ENCODE peak calls at places on chromosomes 11 and 22, in ten cellular contexts. L is SK-N-SH, T is left ventricle myocardium inferior, U is IMR-90, N is heart right ventricle, H is PC-9, Y is pancreas, S is endothelial cell, B is mucosa of descending colon, I is esophagus muscularis mucosa. X is an unnamed sample.

GRCh38 chr11:76700177-76701100 is 29.9 kb upstream of the LRRC32 start:
- DNase-seq in S (no peak), Y (peak), L (peak), T (no peak), B (no peak), I (no peak), U (peak), H (peak), N (no peak), X (no peak)

GRCh38 chr11:61571337-61571736 is 9.5 kb downstream of the SYT7 start:
- DNase-seq in S (no peak), U (no peak), L (no peak), H (no peak), B (no peak), I (no peak), T (no peak), Y (no peak), N (no peak), X (no peak)

GRCh38 chr22:19710020-19710768 is 4.1 kb upstream of the SEPTIN5 start:
- DNase-seq in B (no peak), S (no peak), T (no peak), L (no peak), U (no peak), Y (no peak), N (no peak), I (no peak), H (no peak), X (no peak)

GRCh38 chr11:125091247-125091876 is 20.1 kb downstream of the TMEM218 start:
- DNase-seq in Y (no peak), N (no peak), B (no peak), H (peak), S (peak), U (peak), I (no peak), L (peak), T (no peak), X (no peak)

GRCh38 chr11:47406896-47407745 is 1.3 kb upstream of the SLC39A13 start:
- DNase-seq in T (no peak), N (no peak), I (no peak), Y (no peak), U (peak), H (peak), S (no peak), L (no peak), B (no peak), X (no peak)

GRCh38 chr11:94674005-94674491 is 94.1 kb upstream of the AMOTL1 start:
- DNase-seq in N (no peak), H (no peak), Y (no peak), I (peak), U (no peak), L (no peak), S (no peak), T (no peak), B (no peak), X (no peak)

GRCh38 chr11:35997908-35998307 is 54.0 kb downstream of the LDLRAD3 start:
- DNase-seq in B (no peak), L (no peak), T (no peak), Y (no peak), S (no peak), I (no peak), H (no peak), N (no peak), U (no peak), X (no peak)

GRCh38 chr11:84408946-84409411 is 1122.8 kb upstream of the CCDC90B start:
- DNase-seq in U (no peak), T (no peak), N (no peak), B (no peak), L (no peak), H (no peak), Y (no peak), I (no peak), S (no peak), X (no peak)

GRCh38 chr11:65078151-65078550 is 5.7 kb downstream of the CDCA5 start:
- DNase-seq in Y (peak), I (no peak), U (peak), L (peak), N (peak), B (peak), H (peak), S (peak), T (no peak), X (peak)

GRCh38 chr22:32052259-32052658 is 9.2 kb downstream of the SLC5A1 start:
- DNase-seq in U (no peak), H (no peak), S (no peak), Y (no peak), N (no peak), L (no peak), T (no peak), B (no peak), I (no peak), X (no peak)

GRCh38 chr11:120001161-120002135 is 136.5 kb downstream of the TRIM29 start:
- DNase-seq in I (no peak), N (no peak), H (no peak), S (peak), L (peak), U (no peak), Y (no peak), T (no peak), B (no peak), X (no peak)

GRCh38 chr11:66347425-66348276 is at the start of gene B4GAT1:
- DNase-seq in H (peak), Y (peak), N (peak), I (peak), U (peak), S (peak), T (peak), B (peak), L (peak), X (peak)

GRCh38 chr11:66343176-66343575 is 1.7 kb downstream of the BRMS1 start:
- DNase-seq in S (no peak), I (no peak), Y (no peak), L (no peak), H (no peak), N (no peak), U (peak), B (peak), T (no peak), X (no peak)

GRCh38 chr11:66346476-66347424 is 679 bp downstream of the B4GAT1 start:
- DNase-seq in S (no peak), U (no peak), Y (no peak), H (no peak), N (no peak), L (peak), B (peak), I (no peak), T (no peak), X (no peak)

GRCh38 chr11:66345316-66345649 is 379 bp upstream of the BRMS1 start:
- DNase-seq in I (no peak), S (no peak), B (no peak), H (no peak), T (no peak), N (no peak), L (no peak), U (no peak), Y (no peak), X (no peak)

DNA sequence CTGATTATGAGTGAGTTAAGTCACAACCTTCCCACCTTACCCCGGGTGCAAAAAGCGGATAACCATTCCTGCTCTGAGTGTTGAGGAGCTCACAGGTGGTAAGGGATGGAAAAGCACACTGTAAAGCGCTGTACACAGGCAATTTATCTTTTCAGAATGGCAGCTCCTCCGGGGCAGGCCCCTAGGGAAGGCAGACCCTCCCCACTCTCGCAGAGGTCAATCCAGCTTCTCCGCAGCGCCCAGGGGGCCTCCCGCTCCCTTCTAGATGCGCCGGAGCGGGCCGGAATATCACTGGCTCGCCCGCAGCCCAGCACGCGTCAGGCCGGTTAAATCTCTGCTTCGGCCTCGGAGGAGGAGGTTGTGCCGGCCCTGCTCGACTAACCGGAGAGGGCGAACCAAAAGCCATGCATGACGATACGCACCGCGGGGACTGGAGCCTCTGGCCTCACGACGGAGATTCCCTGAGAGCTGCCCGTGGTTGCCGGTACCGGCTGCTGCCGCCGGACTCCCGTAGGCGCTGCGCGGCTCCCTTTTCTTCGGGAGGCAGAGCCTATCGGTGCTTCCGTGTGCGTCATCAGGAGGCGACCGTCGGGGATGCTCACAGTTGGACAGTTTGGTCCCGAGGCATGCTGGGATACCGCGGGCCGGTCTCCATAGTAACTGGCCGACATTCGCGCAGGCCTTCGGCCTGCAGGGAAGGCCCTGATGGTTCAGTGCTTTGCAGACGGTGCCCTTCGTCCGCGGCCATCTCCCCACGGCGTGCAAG is at the start of gene BRMS1:
- DNase-seq in B (peak), U (peak), I (peak), L (peak), N (peak), S (peak), Y (peak), H (peak), T (peak), X (peak)
- TF ChIP-seq CTCF in B (peak), U (no peak), I (peak), L (no peak), N (peak), S (no peak), Y (no peak), H (no peak), T (peak), X (no peak)

GRCh38 chr11:134557571-134558257 is 145.7 kb upstream of the B3GAT1 start:
- DNase-seq in H (peak), U (no peak), S (no peak), Y (no peak), T (no peak), L (no peak), B (no peak), N (no peak), I (peak), X (no peak)
- TF ChIP-seq CTCF in H (no peak), U (no peak), S (no peak), Y (no peak), T (no peak), L (no peak), B (no peak), N (no peak), I (no peak), X (no peak)

DNA sequence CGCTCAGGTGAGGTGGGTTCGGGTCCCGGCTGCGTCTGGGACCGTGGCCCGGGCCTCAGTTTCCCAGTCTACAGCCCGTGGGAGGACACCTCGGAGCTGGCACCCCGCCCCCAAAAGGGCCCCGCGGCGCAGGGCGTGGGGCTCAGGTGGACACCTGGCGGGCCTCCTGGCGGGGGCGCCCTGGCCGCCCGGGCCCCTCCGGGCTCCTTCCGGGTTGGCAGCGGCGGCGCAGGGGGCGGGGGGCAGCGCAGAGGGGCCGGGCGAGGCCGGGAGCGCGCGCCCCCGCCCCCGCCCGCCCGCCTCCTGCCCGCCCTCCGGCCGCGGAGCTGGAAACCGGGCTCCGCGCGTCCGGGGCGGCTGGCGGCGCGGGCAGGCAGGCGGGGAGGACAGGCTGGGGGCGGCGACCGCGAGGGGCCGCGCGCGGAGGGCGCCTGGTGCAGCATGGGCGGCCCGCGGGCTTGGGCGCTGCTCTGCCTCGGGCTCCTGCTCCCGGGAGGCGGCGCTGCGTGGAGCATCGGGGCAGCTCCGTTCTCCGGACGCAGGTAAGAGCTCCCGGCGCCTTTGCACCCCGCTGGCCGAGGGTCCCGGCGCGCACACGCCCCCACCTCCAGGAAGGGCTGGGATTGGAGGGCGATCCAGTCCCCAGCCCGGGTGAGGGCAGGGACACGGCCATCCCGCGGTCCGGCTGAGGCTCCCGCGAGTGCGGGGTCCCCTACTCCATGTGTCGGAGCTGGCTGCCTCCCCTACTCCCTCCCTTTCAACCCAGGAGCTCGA is at the start of gene EMID1:
- DNase-seq in L (peak), H (no peak), N (peak), Y (peak), U (peak), B (no peak), I (no peak), S (peak), T (peak), X (peak)
- TF ChIP-seq CTCF in L (no peak), H (no peak), N (no peak), Y (no peak), U (peak), B (no peak), I (peak), S (no peak), T (peak), X (no peak)

GRCh38 chr22:50244420-50245213 is at the start of gene TUBGCP6:
- DNase-seq in B (peak), S (peak), Y (peak), T (peak), N (peak), L (peak), H (peak), I (peak), U (peak), X (peak)

GRCh38 chr22:50245214-50246072 is 620 bp upstream of the TUBGCP6 start:
- DNase-seq in U (no peak), L (peak), B (peak), H (peak), S (no peak), Y (no peak), T (no peak), I (no peak), N (no peak), X (no peak)

GRCh38 chr22:50248192-50249084 is 2.6 kb downstream of the HDAC10 start:
- DNase-seq in L (no peak), T (no peak), U (no peak), S (no peak), Y (no peak), N (no peak), H (no peak), B (peak), I (no peak), X (no peak)

GRCh38 chr22:50247748-50248147 is 2.9 kb upstream of the TUBGCP6 start:
- DNase-seq in H (no peak), Y (no peak), I (no peak), L (peak), T (no peak), U (peak), S (peak), N (no peak), B (peak), X (no peak)

GRCh38 chr22:50246242-50247175 is 1.7 kb upstream of the TUBGCP6 start:
- DNase-seq in Y (no peak), N (no peak), L (no peak), I (no peak), S (no peak), B (peak), H (no peak), T (no peak), U (no peak), X (peak)
- TF ChIP-seq CTCF in Y (no peak), N (no peak), L (no peak), I (no peak), S (peak), B (no peak), H (peak), T (no peak), U (no peak), X (no peak)

DNA sequence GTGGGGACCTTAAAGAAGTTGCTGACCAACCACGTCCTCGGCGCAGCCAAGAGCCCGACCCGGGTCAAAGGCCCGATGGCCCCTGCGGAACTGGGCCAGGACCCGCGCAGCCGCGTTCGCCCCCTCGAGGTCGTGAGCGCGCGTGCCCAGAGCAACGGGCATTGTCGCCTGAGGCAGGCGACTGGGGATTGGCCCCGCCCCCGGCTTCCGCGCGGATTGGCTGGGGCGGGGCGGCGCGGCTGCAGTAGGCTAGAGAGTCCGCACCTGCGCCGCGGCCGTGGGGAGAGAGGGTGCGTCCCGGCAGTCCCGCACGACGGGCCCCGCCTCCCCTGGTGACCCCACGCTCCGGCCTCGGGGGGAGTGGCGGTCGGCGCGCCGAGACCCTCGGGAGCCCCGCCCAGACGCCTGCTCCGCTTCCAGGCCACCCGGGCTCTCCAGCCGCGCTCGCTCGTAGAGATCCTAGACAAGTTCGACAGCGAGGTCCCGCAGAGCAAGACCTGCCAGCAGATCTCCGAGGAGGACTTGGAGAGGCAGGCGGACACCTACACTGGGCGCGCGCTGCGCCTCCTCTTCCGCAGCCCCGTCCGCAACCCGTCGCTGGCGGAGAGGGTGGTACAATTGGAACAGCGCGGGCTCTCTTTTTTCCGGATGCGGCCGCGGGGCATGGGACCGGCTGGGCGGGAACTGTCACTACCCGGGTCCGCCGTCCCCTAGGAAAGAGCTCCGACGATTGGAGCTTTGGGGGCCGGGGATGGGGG is 8.3 kb upstream of the PPIL2 start:
- DNase-seq in N (peak), I (no peak), T (peak), Y (peak), L (peak), S (peak), U (peak), H (peak), B (peak), X (peak)
- TF ChIP-seq CTCF in N (peak), I (no peak), T (peak), Y (peak), L (peak), S (peak), U (no peak), H (no peak), B (peak), X (peak)

GRCh38 chr22:46262449-46263207 is 515 bp downstream of the PKDREJ start:
- DNase-seq in B (peak), U (peak), L (no peak), I (no peak), S (peak), N (peak), Y (peak), H (no peak), T (peak), X (no peak)
- TF ChIP-seq CTCF in B (peak), U (peak), L (no peak), I (peak), S (peak), N (no peak), Y (no peak), H (no peak), T (peak), X (no peak)

DNA sequence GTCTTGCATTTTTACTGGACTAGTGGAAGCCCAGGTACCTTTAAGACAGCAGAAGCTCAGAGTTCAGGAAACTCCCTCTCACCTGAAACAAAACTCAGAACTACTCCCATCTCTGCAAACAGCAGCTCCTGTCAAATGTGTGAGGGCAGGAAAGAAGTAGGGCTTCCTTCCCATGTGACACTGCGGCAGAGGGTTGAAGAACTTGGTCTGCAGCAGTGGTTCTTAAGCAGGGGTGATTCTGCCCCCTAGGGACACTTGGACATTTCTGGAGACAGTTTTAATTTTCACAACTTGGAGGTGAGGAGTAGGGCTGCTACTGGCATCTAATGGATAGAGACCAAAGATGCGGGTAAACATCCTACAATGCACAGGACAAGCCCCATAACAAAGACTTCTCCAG is 63.4 kb downstream of the RCN1 start:
- DNase-seq in H (peak), N (no peak), I (no peak), S (no peak), Y (no peak), T (no peak), U (peak), B (no peak), L (no peak), X (peak)
- TF ChIP-seq CTCF in H (peak), N (no peak), I (no peak), S (no peak), Y (no peak), T (no peak), U (peak), B (no peak), L (peak), X (no peak)